ENCODE peak calls at places on chromosomes 3 and 15, in five cellular contexts. H is brain microvascular endothelial cell; K is fibroblast of pulmonary artery; U is heart right ventricle; X is stimulated activated CD4-positive, alpha-beta T cell treated with anti-CD3 and anti-CD28 coated beads, TNF-alpha, amount 100 ng/mL, for 1 hour. L is an unnamed sample.

GRCh38 chr3:28053759-28054158 is 187.7 kb upstream of the CMC1 start:
- DNase-seq in H (peak), K (peak), U (no peak), X (no peak), L (no peak)

GRCh38 chr3:10848261-10848660 is 32.2 kb downstream of the SLC6A11 start:
- DNase-seq in H (no peak), K (no peak), U (no peak), X (no peak), L (no peak)

GRCh38 chr3:13332158-13332557 is 88.0 kb downstream of the NUP210 start:
- DNase-seq in H (no peak), K (no peak), U (no peak), X (no peak), L (no peak)

GRCh38 chr3:111852540-111852939 is 6.5 kb upstream of the PHLDB2 start:
- DNase-seq in H (no peak), K (peak), U (no peak), X (no peak), L (peak)

GRCh38 chr15:89888214-89888804 is 5.5 kb downstream of the AP3S2 start:
- DNase-seq in H (peak), K (peak), U (no peak), X (no peak), L (peak)

GRCh38 chr3:60064210-60065178 is 1014.7 kb upstream of the CFAP20DC start:
- DNase-seq in H (peak), K (peak), U (no peak), X (no peak), L (peak)

GRCh38 chr15:74829500-74829899 is 3.1 kb downstream of the CPLX3 start:
- DNase-seq in H (no peak), K (no peak), U (no peak), X (no peak), L (no peak)

GRCh38 chr3:184042617-184043016 is 10.2 kb upstream of the HTR3C start:
- DNase-seq in H (no peak), K (no peak), U (no peak), X (no peak), L (no peak)

GRCh38 chr15:76346666-76347506 is 10.3 kb downstream of the ISL2 start:
- DNase-seq in H (no peak), K (peak), U (no peak), X (no peak), L (no peak)

GRCh38 chr3:12948891-12949711 is 107.7 kb upstream of the RPL32 start:
- DNase-seq in H (peak), K (peak), U (no peak), X (no peak), L (peak)

GRCh38 chr15:62952969-62953368 is 89.6 kb upstream of the TPM1 start:
- DNase-seq in H (no peak), K (no peak), U (no peak), X (no peak), L (no peak)

GRCh38 chr3:171906951-171907676 is 64.0 kb downstream of the TMEM212 start:
- DNase-seq in H (no peak), K (no peak), U (no peak), X (no peak), L (no peak)

GRCh38 chr3:38157562-38157961 is 7.8 kb upstream of the OXSR1 start:
- DNase-seq in H (no peak), K (no peak), U (no peak), X (no peak), L (no peak)

GRCh38 chr3:183811638-183812037 is 13.7 kb downstream of the MAP6D1 start:
- DNase-seq in H (no peak), K (no peak), U (no peak), X (no peak), L (no peak)

GRCh38 chr15:51121118-51121517 is 26.4 kb upstream of the TNFAIP8L3 start:
- DNase-seq in H (peak), K (peak), U (no peak), X (no peak), L (peak)

GRCh38 chr3:181327349-181327748 is 337.8 kb upstream of the DNAJC19 start:
- DNase-seq in H (no peak), K (no peak), U (no peak), X (no peak), L (no peak)

GRCh38 chr15:92158426-92158825 is 235.3 kb upstream of the ST8SIA2 start:
- DNase-seq in H (no peak), K (no peak), U (no peak), X (peak), L (no peak)

L was measured in lung microvascular endothelial cell.